ENCODE peak calls at places on chromosome 2, in five cellular contexts. L, S, W, K and G are unnamed samples. For H3K36me3, the result is how much of the 10 kb centered on the place peaks cover.

GRCh38 chr2:240466579-240467148 is 31.2 kb downstream of the GPC1 start:
- DNase-seq in L (no peak), S (no peak), W (no peak), K (peak), G (peak)

GRCh38 chr2:45014016-45014702 is 4.9 kb upstream of the SIX2 start:
- DNase-seq in L (peak), S (peak), W (no peak), K (no peak), G (peak)

GRCh38 chr2:65537651-65538385 is 105.4 kb upstream of the SPRED2 start:
- DNase-seq in L (no peak), S (peak), W (no peak), K (no peak), G (no peak)

GRCh38 chr2:121377676-121378075 is 92.7 kb upstream of the TFCP2L1 start:
- DNase-seq in L (no peak), S (no peak), W (no peak), K (no peak), G (no peak)

GRCh38 chr2:43080626-43081025 is 145.8 kb downstream of the ZFP36L2 start:
- DNase-seq in L (no peak), S (no peak), W (peak), K (no peak), G (no peak)

GRCh38 chr2:57696016-57696415 is 350.6 kb upstream of the VRK2 start:
- DNase-seq in L (peak), S (peak), W (no peak), K (no peak), G (no peak)

GRCh38 chr2:128322651-128323491 is 4.2 kb upstream of the HS6ST1 start:
- DNase-seq in L (no peak), S (no peak), W (peak), K (peak), G (peak)

GRCh38 chr2:47354013-47354816 is 48.7 kb upstream of the MSH2 start:
- DNase-seq in L (no peak), S (peak), W (no peak), K (no peak), G (no peak)

GRCh38 chr2:200324362-200324761 is 17.9 kb downstream of the SPATS2L start:
- DNase-seq in L (no peak), S (no peak), W (no peak), K (no peak), G (no peak)

DNA sequence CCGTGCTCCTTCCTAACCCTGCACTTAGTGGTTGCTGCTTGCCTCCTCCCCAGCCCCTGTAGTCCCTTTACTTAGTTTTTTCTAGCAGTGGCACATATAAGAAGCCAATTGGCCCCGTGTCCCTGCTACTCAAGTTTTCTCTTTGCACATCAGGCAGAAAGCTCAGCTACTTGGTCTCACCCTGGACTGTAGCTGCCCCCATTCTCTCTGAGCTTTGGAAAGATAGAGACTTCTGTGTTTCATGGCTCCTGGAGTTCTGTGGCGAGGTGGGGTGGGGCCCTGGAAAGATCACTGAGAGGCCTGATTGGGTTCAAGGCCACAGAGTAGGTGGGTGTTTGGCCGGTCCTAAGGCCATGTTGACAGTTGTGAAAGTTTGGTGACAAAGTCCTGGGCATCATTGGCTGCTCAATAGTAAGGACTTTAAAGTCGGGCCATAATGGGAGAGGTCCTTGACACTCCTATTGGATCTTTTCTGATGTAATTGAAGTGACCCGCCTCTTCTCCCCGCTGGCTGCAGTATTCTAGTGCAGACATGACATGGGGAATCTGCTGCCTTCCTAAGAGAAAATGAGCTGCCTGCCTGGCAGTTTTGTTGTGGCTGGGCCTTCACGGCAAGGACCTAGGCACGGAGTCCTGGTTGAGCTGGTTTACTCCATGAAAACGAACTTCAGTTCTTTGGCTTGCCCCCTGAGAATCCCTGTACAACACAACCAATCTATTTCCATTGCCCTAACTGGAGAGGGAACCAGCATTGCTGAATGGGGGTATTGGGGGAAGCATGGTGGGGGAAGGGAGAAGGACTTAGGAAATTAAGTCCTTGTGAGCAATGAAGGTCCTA is 26.2 kb upstream of the CYP27A1 start:
- DNase-seq in L (no peak), S (no peak), W (no peak), K (no peak), G (peak)
- H3K36me3 ChIP-seq in L (half or more), S (under half), W (under half), K (under half), G (under half)

GRCh38 chr2:24708537-24709152 is 84.5 kb downstream of the PTRHD1 start:
- DNase-seq in L (no peak), S (peak), W (no peak), K (no peak), G (no peak)
- H3K36me3 ChIP-seq in L (under half), S (under half), W (under half), K (under half), G (under half)

GRCh38 chr2:216083464-216084279 is 2.0 kb downstream of the TMEM169 start:
- DNase-seq in L (no peak), S (no peak), W (no peak), K (no peak), G (no peak)
- H3K36me3 ChIP-seq in L (under half), S (under half), W (under half), K (under half), G (under half)

GRCh38 chr2:177212895-177213856 is 582 bp downstream of the HNRNPA3 start:
- DNase-seq in L (peak), S (peak), W (peak), K (peak), G (peak)

GRCh38 chr2:177212106-177212894 is at the start of gene HNRNPA3:
- DNase-seq in L (peak), S (peak), W (peak), K (peak), G (peak)

GRCh38 chr2:177221534-177221933 is 8.9 kb downstream of the HNRNPA3 start:
- DNase-seq in L (no peak), S (no peak), W (no peak), K (no peak), G (no peak)

GRCh38 chr2:177221970-177222369 is 9.4 kb downstream of the HNRNPA3 start:
- DNase-seq in L (no peak), S (no peak), W (no peak), K (no peak), G (no peak)

DNA sequence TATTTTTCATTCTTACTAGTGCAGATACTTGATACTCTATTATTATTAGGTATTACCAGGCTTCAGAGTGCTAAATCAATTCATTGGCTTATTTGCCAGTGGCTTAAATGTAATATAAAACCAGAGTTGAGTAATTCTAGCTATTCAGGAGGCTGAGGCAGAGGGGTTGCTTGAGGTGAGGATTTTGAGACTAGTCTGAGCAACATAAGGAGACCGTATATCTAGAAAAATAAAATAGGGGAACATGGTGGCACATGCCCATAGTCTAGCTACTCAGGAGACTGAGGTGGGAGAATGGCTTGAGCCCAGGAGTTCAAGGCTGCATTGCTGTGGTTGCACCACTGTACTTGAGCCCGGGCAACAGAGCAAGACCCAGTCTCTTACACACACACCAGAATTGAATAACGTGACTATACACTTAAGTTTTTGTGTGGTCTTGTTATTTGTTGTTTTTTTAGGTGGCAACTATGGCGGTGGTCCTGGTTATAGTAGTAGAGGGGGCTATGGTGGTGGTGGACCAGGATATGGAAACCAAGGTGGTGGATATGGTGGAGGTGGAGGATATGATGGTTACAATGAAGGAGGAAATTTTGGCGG is 4.8 kb downstream of the HNRNPA3 start:
- DNase-seq in L (no peak), S (no peak), W (no peak), K (no peak), G (no peak)
- H3K36me3 ChIP-seq in L (half or more), S (under half), W (under half), K (under half), G (under half)

GRCh38 chr2:96264656-96265348 is 995 bp downstream of the TMEM127 start:
- DNase-seq in L (peak), S (no peak), W (no peak), K (no peak), G (peak)
- H3K36me3 ChIP-seq in L (under half), S (under half), W (under half), K (under half), G (under half)

DNA sequence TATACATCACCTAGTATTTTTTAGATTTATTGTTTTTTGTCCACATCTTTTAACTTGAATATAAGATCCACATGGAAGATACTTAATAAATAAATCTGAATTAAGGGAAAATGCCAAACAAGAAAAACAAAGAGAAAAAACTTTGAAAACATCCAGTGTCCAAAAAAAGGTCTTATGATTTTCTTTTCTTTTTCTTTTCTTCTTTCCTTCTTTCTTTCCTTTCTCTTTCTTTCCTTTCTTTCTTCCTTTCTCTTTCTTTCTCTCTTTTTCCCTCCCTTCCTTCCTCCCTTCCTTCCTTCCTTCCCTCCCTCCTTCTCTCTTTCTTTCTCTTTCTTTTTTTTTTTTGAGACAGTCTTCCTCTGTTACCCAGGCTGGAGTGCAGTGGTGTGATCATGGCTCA is 29.6 kb upstream of the WIPF1 start:
- DNase-seq in L (no peak), S (no peak), W (no peak), K (no peak), G (no peak)
- H3K36me3 ChIP-seq in L (under half), S (under half), W (under half), K (under half), G (under half)

GRCh38 chr2:55418512-55419235 is 982 bp downstream of the CCDC88A start:
- DNase-seq in L (no peak), S (peak), W (no peak), K (no peak), G (no peak)
- H3K36me3 ChIP-seq in L (under half), S (under half), W (under half), K (under half), G (under half)

DNA sequence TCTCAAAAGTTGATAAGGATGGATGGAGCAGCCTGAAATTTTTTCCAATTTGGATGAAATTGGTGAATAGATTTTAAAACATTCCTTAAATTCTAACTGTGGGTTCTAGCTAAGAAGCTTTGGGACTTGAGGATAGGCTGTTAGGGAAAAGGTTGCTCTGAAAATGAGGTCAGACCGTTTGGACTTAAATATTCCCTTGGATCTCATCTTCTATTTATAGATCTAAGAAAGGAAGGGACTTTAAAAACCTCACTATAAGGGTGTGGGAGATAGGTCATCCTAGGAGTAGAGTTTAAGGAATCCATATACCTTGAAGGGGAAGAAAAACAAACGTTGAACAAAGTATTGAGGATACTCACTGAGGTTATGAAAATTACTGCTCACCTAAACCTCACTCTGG is 17.4 kb upstream of the SNORC start:
- DNase-seq in L (no peak), S (no peak), W (no peak), K (no peak), G (no peak)
- H3K36me3 ChIP-seq in L (half or more), S (under half), W (under half), K (half or more), G (under half)

DNA sequence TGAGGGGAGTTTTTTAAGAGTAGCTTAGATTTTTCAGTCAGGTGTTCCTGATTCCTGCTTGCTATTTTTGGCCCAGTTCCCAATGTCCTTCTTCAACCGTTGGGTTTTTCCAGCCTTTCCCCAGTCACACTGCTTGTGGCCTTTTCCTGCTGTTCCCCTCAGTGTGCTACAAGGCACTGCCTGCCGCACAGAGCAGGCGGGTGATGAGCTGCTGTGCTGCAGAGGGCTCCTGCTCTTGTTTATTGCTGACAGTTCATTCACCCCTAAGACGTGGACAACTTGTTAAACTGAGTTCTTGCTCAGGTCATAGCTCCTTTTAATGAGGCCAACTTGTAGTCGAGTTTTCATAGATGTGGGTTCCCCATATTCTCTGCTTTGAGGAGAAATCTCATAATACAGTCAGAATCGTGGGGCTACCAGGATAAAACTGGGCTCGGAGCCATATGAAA is 20.6 kb downstream of the EIF4E2 start:
- DNase-seq in L (no peak), S (no peak), W (no peak), K (no peak), G (no peak)
- H3K36me3 ChIP-seq in L (half or more), S (under half), W (under half), K (half or more), G (under half)